ENCODE peak calls at places on chromosomes 6 and 20, in four cellular contexts. One of them, this sample, is unnamed.

GRCh38 chr6:106356382-106356781 is 4.1 kb upstream of the CRYBG1 start:
- DNase-seq in CD8-positive, alpha-beta T cell: no peak
- DNase-seq in heart right ventricle: no peak
- DNase-seq in left lung: no peak
- DNase-seq in this sample: no peak

GRCh38 chr6:10140824-10141223 is 274.1 kb downstream of the TFAP2A start:
- DNase-seq in heart right ventricle: no peak
- DNase-seq in left lung: no peak
- DNase-seq in CD8-positive, alpha-beta T cell: no peak
- DNase-seq in this sample: no peak

GRCh38 chr6:54307412-54308036 is 717 bp upstream of the TINAG start:
- DNase-seq in CD8-positive, alpha-beta T cell: no peak
- DNase-seq in heart right ventricle: no peak
- DNase-seq in left lung: no peak
- DNase-seq in this sample: no peak

GRCh38 chr6:40809627-40810026 is 222.5 kb upstream of the LRFN2 start:
- DNase-seq in CD8-positive, alpha-beta T cell: no peak
- DNase-seq in left lung: no peak
- DNase-seq in heart right ventricle: no peak
- DNase-seq in this sample: no peak

GRCh38 chr6:92847988-92848387 is 571.4 kb downstream of the EPHA7 start:
- DNase-seq in heart right ventricle: no peak
- DNase-seq in CD8-positive, alpha-beta T cell: no peak
- DNase-seq in left lung: no peak
- DNase-seq in this sample: no peak

GRCh38 chr6:105994522-105995402 is 91.4 kb upstream of the PRDM1 start:
- DNase-seq in left lung: peak; percentile 71
- DNase-seq in CD8-positive, alpha-beta T cell: peak; percentile 52
- DNase-seq in heart right ventricle: peak; percentile 56
- DNase-seq in this sample: peak; percentile 64

GRCh38 chr20:1929460-1929859 is 34.3 kb downstream of the SIRPA start:
- DNase-seq in CD8-positive, alpha-beta T cell: no peak
- DNase-seq in heart right ventricle: no peak
- DNase-seq in left lung: no peak
- DNase-seq in this sample: no peak

GRCh38 chr20:50251992-50252491 is 61.4 kb downstream of the CEBPB start:
- DNase-seq in CD8-positive, alpha-beta T cell: no peak
- DNase-seq in heart right ventricle: no peak
- DNase-seq in left lung: no peak
- DNase-seq in this sample: no peak

GRCh38 chr6:108476381-108476780 is 84.3 kb upstream of the FOXO3 start:
- DNase-seq in heart right ventricle: no peak
- DNase-seq in CD8-positive, alpha-beta T cell: no peak
- DNase-seq in left lung: no peak
- DNase-seq in this sample: no peak

GRCh38 chr6:132021552-132022375 is 70.6 kb upstream of the CCN2 start:
- DNase-seq in CD8-positive, alpha-beta T cell: no peak
- DNase-seq in left lung: no peak
- DNase-seq in heart right ventricle: no peak
- DNase-seq in this sample: no peak

GRCh38 chr20:44809380-44810060 is 826 bp downstream of the RIMS4 start:
- DNase-seq in heart right ventricle: no peak
- DNase-seq in CD8-positive, alpha-beta T cell: no peak
- DNase-seq in left lung: no peak
- DNase-seq in this sample: peak; percentile 30

GRCh38 chr6:91081452-91082067 is 494.7 kb upstream of the MAP3K7 start:
- DNase-seq in CD8-positive, alpha-beta T cell: no peak
- DNase-seq in left lung: no peak
- DNase-seq in heart right ventricle: no peak
- DNase-seq in this sample: no peak

GRCh38 chr6:147382945-147383554 is 125.4 kb upstream of the SAMD5 start:
- DNase-seq in heart right ventricle: no peak
- DNase-seq in CD8-positive, alpha-beta T cell: no peak
- DNase-seq in left lung: no peak
- DNase-seq in this sample: no peak

GRCh38 chr20:16018881-16019280 is 554.4 kb downstream of the KIF16B start:
- DNase-seq in heart right ventricle: no peak
- DNase-seq in CD8-positive, alpha-beta T cell: no peak
- DNase-seq in left lung: no peak
- DNase-seq in this sample: no peak

GRCh38 chr6:114194362-114195343 is 148.2 kb downstream of the HS3ST5 start:
- DNase-seq in CD8-positive, alpha-beta T cell: no peak
- DNase-seq in left lung: peak; percentile 34
- DNase-seq in heart right ventricle: no peak
- DNase-seq in this sample: no peak

GRCh38 chr6:102907181-102907580 is 1513.7 kb downstream of the GRIK2 start:
- DNase-seq in CD8-positive, alpha-beta T cell: no peak
- DNase-seq in left lung: no peak
- DNase-seq in heart right ventricle: no peak
- DNase-seq in this sample: no peak

GRCh38 chr20:51259455-51259854 is 236.5 kb upstream of the KCNG1 start:
- DNase-seq in left lung: no peak
- DNase-seq in heart right ventricle: no peak
- DNase-seq in CD8-positive, alpha-beta T cell: no peak
- DNase-seq in this sample: no peak

GRCh38 chr20:56358070-56358469 is 704 bp upstream of the FAM210B start:
- DNase-seq in heart right ventricle: no peak
- DNase-seq in left lung: no peak
- DNase-seq in CD8-positive, alpha-beta T cell: no peak
- DNase-seq in this sample: no peak

GRCh38 chr20:1652104-1652503 is 5.5 kb downstream of the SIRPG start:
- DNase-seq in left lung: no peak
- DNase-seq in heart right ventricle: no peak
- DNase-seq in CD8-positive, alpha-beta T cell: no peak
- DNase-seq in this sample: no peak

GRCh38 chr6:137432054-137432545 is 62.1 kb downstream of the OLIG3 start:
- DNase-seq in heart right ventricle: no peak
- DNase-seq in CD8-positive, alpha-beta T cell: no peak
- DNase-seq in left lung: no peak
- DNase-seq in this sample: no peak

GRCh38 chr20:37236462-37236861 is 25.2 kb downstream of the GHRH start:
- DNase-seq in heart right ventricle: peak; percentile 58
- DNase-seq in left lung: no peak
- DNase-seq in CD8-positive, alpha-beta T cell: no peak
- DNase-seq in this sample: no peak

GRCh38 chr20:1368448-1369199 is 24.2 kb downstream of the FKBP1A start:
- DNase-seq in left lung: no peak
- DNase-seq in CD8-positive, alpha-beta T cell: no peak
- DNase-seq in heart right ventricle: no peak
- DNase-seq in this sample: no peak

GRCh38 chr20:50652702-50653294 is 38.5 kb downstream of the RIPOR3 start:
- DNase-seq in left lung: no peak
- DNase-seq in heart right ventricle: no peak
- DNase-seq in CD8-positive, alpha-beta T cell: no peak
- DNase-seq in this sample: no peak

GRCh38 chr6:141618180-141618581 is 514.5 kb upstream of the GJE1 start:
- DNase-seq in heart right ventricle: no peak
- DNase-seq in CD8-positive, alpha-beta T cell: no peak
- DNase-seq in left lung: no peak
- DNase-seq in this sample: peak; percentile 40

GRCh38 chr20:47358672-47359532 is 2.4 kb upstream of the ZMYND8 start:
- DNase-seq in heart right ventricle: peak; percentile 33
- DNase-seq in CD8-positive, alpha-beta T cell: no peak
- DNase-seq in left lung: peak; percentile 84
- DNase-seq in this sample: peak; percentile 92

GRCh38 chr6:46023216-46023915 is 7.7 kb upstream of the CLIC5 start:
- DNase-seq in left lung: no peak
- DNase-seq in CD8-positive, alpha-beta T cell: no peak
- DNase-seq in heart right ventricle: no peak
- DNase-seq in this sample: no peak

GRCh38 chr6:157428418-157429202 is 47.6 kb downstream of the ZDHHC14 start:
- DNase-seq in heart right ventricle: no peak
- DNase-seq in CD8-positive, alpha-beta T cell: no peak
- DNase-seq in left lung: no peak
- DNase-seq in this sample: no peak

GRCh38 chr20:1491281-1491840 is at the start of gene SIRPB2:
- DNase-seq in CD8-positive, alpha-beta T cell: no peak
- DNase-seq in left lung: peak; percentile 73
- DNase-seq in heart right ventricle: peak; percentile 50
- DNase-seq in this sample: peak; percentile 75

GRCh38 chr6:138537090-138537489 is 37.8 kb upstream of the NHSL1 start:
- DNase-seq in left lung: no peak
- DNase-seq in heart right ventricle: no peak
- DNase-seq in CD8-positive, alpha-beta T cell: no peak
- DNase-seq in this sample: no peak
- H3K4me1 ChIP-seq in left lung: peaks cover 12% of the 10 kb centered on the region
- H3K4me1 ChIP-seq in heart right ventricle: peaks cover 74% of the 10 kb centered on the region
- H3K4me1 ChIP-seq in CD8-positive, alpha-beta T cell: no peaks in the 10 kb centered on the region
- H3K4me1 ChIP-seq in this sample: peaks cover 2% of the 10 kb centered on the region

GRCh38 chr6:31736026-31736767 is at the start of gene CLIC1:
- DNase-seq in heart right ventricle: peak; percentile 84
- DNase-seq in left lung: peak; percentile 92
- DNase-seq in CD8-positive, alpha-beta T cell: peak; percentile 76
- DNase-seq in this sample: peak; percentile 88

GRCh38 chr6:31739639-31740396 is at the start of gene MSH5:
- DNase-seq in heart right ventricle: peak; percentile 97
- DNase-seq in CD8-positive, alpha-beta T cell: peak; percentile 92
- DNase-seq in left lung: peak; percentile 99
- DNase-seq in this sample: peak; percentile 99

GRCh38 chr6:31736768-31737314 is 511 bp upstream of the CLIC1 start:
- DNase-seq in left lung: no peak
- DNase-seq in CD8-positive, alpha-beta T cell: no peak
- DNase-seq in heart right ventricle: no peak
- DNase-seq in this sample: no peak

GRCh38 chr6:31738048-31738979 is 1.5 kb upstream of the MSH5 start:
- DNase-seq in CD8-positive, alpha-beta T cell: peak; percentile 62
- DNase-seq in left lung: peak; percentile 78
- DNase-seq in heart right ventricle: no peak
- DNase-seq in this sample: peak; percentile 68

DNA sequence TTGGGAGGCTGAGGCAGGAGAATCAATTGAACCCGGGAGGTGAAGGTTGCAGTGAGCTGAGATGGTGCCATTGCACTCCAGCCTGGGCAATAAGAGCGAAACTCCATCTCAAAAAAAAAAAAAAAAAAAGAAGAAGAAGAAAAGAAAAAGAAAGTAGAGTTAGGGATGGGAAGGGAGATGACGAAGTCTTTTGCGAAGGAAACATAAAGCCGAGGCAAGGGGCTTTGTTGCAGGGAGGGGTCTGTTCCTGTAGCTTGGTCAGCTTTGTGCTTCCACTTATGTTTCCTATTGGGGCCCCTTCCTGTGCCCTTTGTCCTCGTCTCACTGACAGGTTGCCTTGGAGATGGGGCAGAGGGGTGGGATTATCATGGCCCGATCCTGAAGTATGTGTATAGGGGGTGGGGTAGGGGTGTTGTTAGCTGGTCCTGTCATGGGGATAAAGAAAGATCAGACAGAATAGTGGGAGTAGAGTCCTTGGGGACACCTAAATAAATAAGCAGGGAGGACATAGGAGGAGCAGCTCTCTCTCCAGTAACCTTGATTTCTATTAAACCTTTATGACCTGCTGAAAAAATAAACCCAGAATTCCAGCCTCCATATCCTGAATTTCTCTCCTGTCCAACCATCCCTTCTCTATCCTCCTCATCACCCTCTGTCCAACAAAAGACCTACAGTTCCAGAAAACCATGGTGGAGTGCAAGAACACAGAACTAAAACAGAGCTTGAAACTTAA is 1.2 kb upstream of the CLIC1 start:
- DNase-seq in heart right ventricle: no peak
- DNase-seq in CD8-positive, alpha-beta T cell: no peak
- DNase-seq in left lung: no peak
- DNase-seq in this sample: no peak
- H3K4me3 ChIP-seq in heart right ventricle: no peak overlapping the region
- H3K4me3 ChIP-seq in CD8-positive, alpha-beta T cell: peak overlapping the region; percentile 33
- H3K4me3 ChIP-seq in left lung: no peak overlapping the region
- H3K4me3 ChIP-seq in this sample: peak overlapping the region; percentile 74

GRCh38 chr6:15905488-15906392 is 223.1 kb upstream of the MYLIP start:
- DNase-seq in CD8-positive, alpha-beta T cell: no peak
- DNase-seq in heart right ventricle: no peak
- DNase-seq in left lung: no peak
- DNase-seq in this sample: no peak

GRCh38 chr6:15908871-15909270 is 220.0 kb upstream of the MYLIP start:
- DNase-seq in left lung: no peak
- DNase-seq in heart right ventricle: no peak
- DNase-seq in CD8-positive, alpha-beta T cell: no peak
- DNase-seq in this sample: no peak

GRCh38 chr6:15904651-15905376 is 224.1 kb upstream of the MYLIP start:
- DNase-seq in left lung: no peak
- DNase-seq in CD8-positive, alpha-beta T cell: no peak
- DNase-seq in heart right ventricle: no peak
- DNase-seq in this sample: no peak

GRCh38 chr6:15907914-15908518 is 220.9 kb upstream of the MYLIP start:
- DNase-seq in CD8-positive, alpha-beta T cell: no peak
- DNase-seq in heart right ventricle: no peak
- DNase-seq in left lung: no peak
- DNase-seq in this sample: no peak

DNA sequence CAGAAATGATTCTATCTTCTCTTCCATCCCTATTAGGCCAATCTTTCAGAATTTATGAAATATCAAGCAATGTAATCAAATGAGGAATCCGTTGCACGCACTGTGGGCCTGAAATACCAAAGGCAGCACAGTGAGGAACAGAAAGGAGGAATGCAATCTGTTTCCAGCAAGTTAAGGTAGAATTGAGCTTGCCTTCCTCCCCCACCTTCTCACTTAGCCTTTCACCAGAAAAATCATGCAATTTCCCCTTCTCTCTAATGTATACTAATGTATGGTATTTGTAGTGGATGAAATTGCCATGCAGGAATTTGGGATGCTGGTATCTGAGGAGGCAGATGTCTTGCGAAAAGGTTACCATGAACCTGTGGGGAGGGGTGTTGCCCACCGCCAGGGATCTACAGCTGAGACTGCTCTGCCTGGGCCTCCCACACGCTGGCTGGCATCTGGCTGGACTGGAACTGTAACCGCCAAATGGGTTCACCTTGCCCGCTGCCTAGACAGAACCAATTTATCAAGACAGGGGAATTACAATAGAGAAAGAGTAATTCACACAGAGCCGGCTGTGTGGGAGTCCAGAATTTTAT is 222.4 kb upstream of the MYLIP start:
- DNase-seq in heart right ventricle: no peak
- DNase-seq in left lung: no peak
- DNase-seq in CD8-positive, alpha-beta T cell: no peak
- DNase-seq in this sample: no peak
- H3K27ac ChIP-seq in heart right ventricle: no peak overlapping the region
- H3K27ac ChIP-seq in left lung: no peak overlapping the region
- H3K27ac ChIP-seq in CD8-positive, alpha-beta T cell: no peak overlapping the region
- H3K27ac ChIP-seq in this sample: no peak overlapping the region

GRCh38 chr20:62793757-62794006 is 2.6 kb upstream of the MRGBP start:
- DNase-seq in CD8-positive, alpha-beta T cell: no peak
- DNase-seq in left lung: no peak
- DNase-seq in heart right ventricle: no peak
- DNase-seq in this sample: no peak
- H3K4me1 ChIP-seq in CD8-positive, alpha-beta T cell: peaks cover 38% of the 10 kb centered on the region
- H3K4me1 ChIP-seq in left lung: peaks cover 5% of the 10 kb centered on the region
- H3K4me1 ChIP-seq in heart right ventricle: peaks cover 38% of the 10 kb centered on the region
- H3K4me1 ChIP-seq in this sample: no peaks in the 10 kb centered on the region

GRCh38 chr6:138989098-138989983 is 1.3 kb upstream of the REPS1 start:
- DNase-seq in heart right ventricle: no peak
- DNase-seq in CD8-positive, alpha-beta T cell: no peak
- DNase-seq in left lung: no peak
- DNase-seq in this sample: no peak
- H3K4me3 ChIP-seq in heart right ventricle: no peak overlapping the region
- H3K4me3 ChIP-seq in CD8-positive, alpha-beta T cell: no peak overlapping the region
- H3K4me3 ChIP-seq in left lung: no peak overlapping the region
- H3K4me3 ChIP-seq in this sample: peak overlapping the region; percentile 83

GRCh38 chr6:39172377-39172757 is 56.9 kb downstream of the KCNK5 start:
- DNase-seq in heart right ventricle: no peak
- DNase-seq in CD8-positive, alpha-beta T cell: no peak
- DNase-seq in left lung: no peak
- DNase-seq in this sample: no peak
- H3K27ac ChIP-seq in heart right ventricle: no peak overlapping the region
- H3K27ac ChIP-seq in CD8-positive, alpha-beta T cell: no peak overlapping the region
- H3K27ac ChIP-seq in left lung: no peak overlapping the region
- H3K27ac ChIP-seq in this sample: no peak overlapping the region